ENCODE peak calls at places on chromosome 2, in eight cellular contexts. R, P, L, B, T, M, Q and C are unnamed samples.

GRCh38 chr2:157194097-157194688 is 63.3 kb upstream of the GALNT5 start:
- DNase-seq in R (peak), P (peak), L (peak), B (peak), T (no peak), M (no peak), Q (no peak), C (peak)

GRCh38 chr2:23504591-23504990 is 119.6 kb downstream of the KLHL29 start:
- DNase-seq in R (no peak), P (no peak), L (no peak), B (no peak), T (no peak), M (no peak), Q (no peak), C (no peak)

GRCh38 chr2:146661494-146662096 is 1183.2 kb upstream of the ACVR2A start:
- DNase-seq in R (peak), P (peak), L (no peak), B (peak), T (no peak), M (no peak), Q (no peak), C (no peak)

GRCh38 chr2:107402330-107402729 is 424.4 kb upstream of the RGPD4 start:
- DNase-seq in R (no peak), P (no peak), L (no peak), B (no peak), T (no peak), M (no peak), Q (no peak), C (no peak)

GRCh38 chr2:28129955-28130695 is 239.6 kb downstream of the BABAM2 start:
- DNase-seq in R (no peak), P (peak), L (peak), B (no peak), T (no peak), M (no peak), Q (no peak), C (no peak)

GRCh38 chr2:23707096-23707495 is 219.8 kb downstream of the ATAD2B start:
- DNase-seq in R (no peak), P (no peak), L (peak), B (no peak), T (no peak), M (no peak), Q (no peak), C (no peak)

GRCh38 chr2:187655001-187655400 is 100.8 kb upstream of the TFPI start:
- DNase-seq in R (no peak), P (no peak), L (no peak), B (no peak), T (no peak), M (no peak), Q (no peak), C (no peak)

GRCh38 chr2:80238692-80239469 is 65.7 kb downstream of the LRRTM1 start:
- DNase-seq in R (peak), P (peak), L (peak), B (peak), T (no peak), M (no peak), Q (peak), C (no peak)

GRCh38 chr2:161946489-161947107 is 127.4 kb downstream of the DPP4 start:
- DNase-seq in R (peak), P (peak), L (peak), B (peak), T (no peak), M (no peak), Q (no peak), C (no peak)

GRCh38 chr2:47868611-47869352 is 37.5 kb downstream of the FBXO11 start:
- DNase-seq in R (no peak), P (no peak), L (no peak), B (no peak), T (no peak), M (no peak), Q (no peak), C (no peak)

GRCh38 chr2:109368798-109369197 is 239.8 kb downstream of the SH3RF3 start:
- DNase-seq in R (no peak), P (no peak), L (no peak), B (no peak), T (no peak), M (no peak), Q (no peak), C (no peak)

GRCh38 chr2:237734905-237735623 is 63.5 kb upstream of the RBM44 start:
- DNase-seq in R (no peak), P (no peak), L (peak), B (no peak), T (no peak), M (no peak), Q (no peak), C (no peak)

GRCh38 chr2:167144179-167144898 is 256.1 kb downstream of the XIRP2 start:
- DNase-seq in R (no peak), P (peak), L (no peak), B (no peak), T (no peak), M (no peak), Q (no peak), C (no peak)

GRCh38 chr2:226796012-226796839 is 3.4 kb downstream of the IRS1 start:
- DNase-seq in R (no peak), P (no peak), L (peak), B (no peak), T (no peak), M (no peak), Q (no peak), C (no peak)

GRCh38 chr2:13968811-13969210 is 663.7 kb upstream of the LRATD1 start:
- DNase-seq in R (no peak), P (no peak), L (no peak), B (no peak), T (no peak), M (no peak), Q (no peak), C (no peak)

GRCh38 chr2:25692143-25692542 is 18.8 kb upstream of the DTNB start:
- DNase-seq in R (no peak), P (no peak), L (peak), B (no peak), T (no peak), M (no peak), Q (no peak), C (no peak)

GRCh38 chr2:143110759-143111428 is 18.3 kb upstream of the ARHGAP15 start:
- DNase-seq in R (peak), P (peak), L (peak), B (peak), T (no peak), M (no peak), Q (peak), C (peak)

GRCh38 chr2:222978850-222979249 is 73.1 kb upstream of the KCNE4 start:
- DNase-seq in R (no peak), P (no peak), L (no peak), B (no peak), T (no peak), M (no peak), Q (no peak), C (no peak)

GRCh38 chr2:168671932-168672331 is 130.5 kb upstream of the NOSTRIN start:
- DNase-seq in R (no peak), P (peak), L (peak), B (no peak), T (no peak), M (no peak), Q (no peak), C (no peak)

GRCh38 chr2:162123806-162124758 is 28.0 kb downstream of the GCG start:
- DNase-seq in R (peak), P (peak), L (no peak), B (peak), T (no peak), M (no peak), Q (no peak), C (peak)

GRCh38 chr2:99940963-99941362 is 201.4 kb downstream of the AFF3 start:
- DNase-seq in R (no peak), P (peak), L (peak), B (no peak), T (no peak), M (peak), Q (no peak), C (no peak)

GRCh38 chr2:216219866-216220265 is 110.7 kb downstream of the XRCC5 start:
- DNase-seq in R (no peak), P (no peak), L (no peak), B (no peak), T (no peak), M (no peak), Q (no peak), C (no peak)

GRCh38 chr2:220785181-220785580 is 786.9 kb downstream of the EPHA4 start:
- DNase-seq in R (no peak), P (no peak), L (no peak), B (no peak), T (no peak), M (no peak), Q (no peak), C (no peak)

GRCh38 chr2:231795525-231796327 is 9.5 kb downstream of the COPS7B start:
- DNase-seq in R (peak), P (peak), L (peak), B (no peak), T (no peak), M (no peak), Q (no peak), C (no peak)

GRCh38 chr2:6773007-6773693 is 92.6 kb downstream of the CMPK2 start:
- DNase-seq in R (peak), P (peak), L (peak), B (peak), T (no peak), M (no peak), Q (peak), C (peak)

GRCh38 chr2:160417745-160418397 is 75.7 kb downstream of the RBMS1 start:
- DNase-seq in R (no peak), P (peak), L (no peak), B (no peak), T (no peak), M (no peak), Q (no peak), C (no peak)

DNA sequence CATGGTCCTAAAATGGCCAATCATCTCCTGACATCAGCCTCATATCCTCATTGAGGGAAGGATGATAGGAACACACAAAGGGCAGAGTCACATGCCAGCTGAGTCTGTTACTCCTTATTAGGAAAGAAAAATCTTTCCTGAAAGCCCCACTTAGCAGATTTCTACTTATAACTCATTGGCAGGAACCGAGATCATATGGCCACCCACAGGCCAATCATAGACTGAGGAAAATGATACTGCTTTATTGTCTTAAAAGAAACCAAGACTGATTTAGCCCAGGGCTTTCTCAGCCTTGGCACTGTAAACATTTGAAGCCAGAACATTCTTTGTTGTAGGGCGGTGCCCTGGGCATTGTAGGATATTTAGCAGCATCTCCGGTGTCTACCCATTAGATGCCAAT is 18.7 kb downstream of the GKN2 start:
- DNase-seq in R (no peak), P (no peak), L (no peak), B (no peak), T (no peak), M (no peak), Q (no peak), C (no peak)
- H3K27ac ChIP-seq in R (no peak), P (no peak), L (no peak), B (no peak), T (no peak), M (peak), Q (no peak), C (no peak)

GRCh38 chr2:59288771-59289170 is 1047.6 kb upstream of the FANCL start:
- DNase-seq in R (no peak), P (no peak), L (no peak), B (no peak), T (no peak), M (no peak), Q (no peak), C (no peak)
- H3K4me3 ChIP-seq in R (no peak), P (no peak), L (no peak), B (no peak), T (no peak), M (no peak), Q (no peak), C (no peak)

DNA sequence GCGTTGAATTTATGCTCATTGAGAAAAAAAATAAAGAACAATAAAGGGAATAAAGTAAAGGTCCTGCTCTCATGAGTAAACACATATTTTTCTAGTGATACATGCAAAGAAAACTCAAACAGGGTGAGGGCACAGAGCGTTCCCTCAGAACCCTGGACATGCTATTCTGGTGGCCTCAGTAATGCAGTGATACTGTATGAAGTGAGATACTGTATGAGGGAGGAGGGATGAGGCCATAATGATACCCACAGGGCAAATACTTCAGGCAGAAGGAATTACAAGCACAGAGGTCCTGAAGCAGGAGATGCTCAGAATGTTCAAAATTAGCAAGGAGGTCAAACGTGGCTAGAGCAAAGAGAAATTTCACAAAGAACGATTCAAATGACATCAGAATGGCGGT is 28.4 kb upstream of the RNU4ATAC start:
- DNase-seq in R (no peak), P (peak), L (no peak), B (no peak), T (no peak), M (no peak), Q (no peak), C (no peak)
- H3K27ac ChIP-seq in R (no peak), P (peak), L (peak), B (no peak), T (no peak), M (peak), Q (no peak), C (no peak)

GRCh38 chr2:176067587-176068002 is 16.2 kb downstream of the EVX2 start:
- DNase-seq in R (no peak), P (no peak), L (no peak), B (no peak), T (no peak), M (no peak), Q (no peak), C (no peak)
- H3K4me3 ChIP-seq in R (no peak), P (peak), L (peak), B (no peak), T (peak), M (peak), Q (no peak), C (no peak)

GRCh38 chr2:11405599-11406491 is 60.1 kb downstream of the E2F6 start:
- DNase-seq in R (no peak), P (no peak), L (no peak), B (no peak), T (no peak), M (no peak), Q (no peak), C (no peak)
- H3K27ac ChIP-seq in R (no peak), P (peak), L (peak), B (no peak), T (peak), M (peak), Q (no peak), C (no peak)